ENCODE peak calls at places on chromosomes 7 and 10, in nine cellular contexts. G is stimulated activated memory B cell treated with anti-CD40 and anti-IgM and Interleukin-4, amounts not matched to agents 10 μg/mL and 1 μg/mL and 100 μg/mL, for 72 hours; J is HepG2; E is Right ventricle myocardium superior; D is SK-N-SH treated with all-trans-retinoic acid at 6 μM for 48 hours; W is heart right ventricle; L is activated CD8-positive, alpha-beta memory T cell treated with anti-CD3 and anti-CD28 coated beads, Interleukin-2, amount 10 ng/mL, durations not matched to agents 7 days and 5 days; C is naive thymus-derived CD8-positive, alpha-beta T cell; P is stimulated activated naive CD8-positive, alpha-beta T cell treated with anti-CD3 and anti-CD28 coated beads, Interleukin-15, Interleukin-2, amounts not matched to agents 100 U/mL and 50 U/mL, for 24 hours. H is an unnamed sample.

GRCh38 chr10:90306187-90306586 is 551.7 kb downstream of the HTR7 start:
- ATAC-seq in G (no peak), J (no peak), E (no peak), D (no peak), W (peak), L (no peak), C (no peak), P (no peak), H (no peak)

GRCh38 chr7:101216001-101216859 is 1.2 kb downstream of the PLOD3 start:
- ATAC-seq in G (peak), J (no peak), E (peak), D (peak), W (no peak), L (no peak), C (no peak), P (no peak), H (no peak)

GRCh38 chr7:55120501-55121198 is 101.8 kb downstream of the EGFR start:
- ATAC-seq in G (no peak), J (no peak), E (peak), D (no peak), W (peak), L (no peak), C (no peak), P (no peak), H (peak)

GRCh38 chr7:80154656-80155325 is 20.2 kb downstream of the GNAI1 start:
- ATAC-seq in G (no peak), J (no peak), E (no peak), D (no peak), W (no peak), L (no peak), C (no peak), P (no peak), H (no peak)

GRCh38 chr10:122516733-122517132 is 43.8 kb upstream of the DMBT1 start:
- ATAC-seq in G (no peak), J (no peak), E (no peak), D (no peak), W (no peak), L (no peak), C (no peak), P (no peak), H (no peak)

GRCh38 chr10:89652971-89653370 is 7.9 kb upstream of the PANK1 start:
- ATAC-seq in G (no peak), J (no peak), E (no peak), D (no peak), W (no peak), L (no peak), C (no peak), P (no peak), H (no peak)

GRCh38 chr7:78194609-78195008 is 396.0 kb downstream of the PHTF2 start:
- ATAC-seq in G (no peak), J (no peak), E (peak), D (no peak), W (no peak), L (no peak), C (no peak), P (no peak), H (no peak)

GRCh38 chr7:31065021-31065593 is 13.0 kb downstream of the ADCYAP1R1 start:
- ATAC-seq in G (no peak), J (no peak), E (no peak), D (no peak), W (no peak), L (no peak), C (no peak), P (no peak), H (no peak)

GRCh38 chr10:129579228-129579627 is 112.2 kb downstream of the MGMT start:
- ATAC-seq in G (no peak), J (no peak), E (no peak), D (no peak), W (no peak), L (no peak), C (no peak), P (no peak), H (no peak)

GRCh38 chr7:44756904-44757303 is 8.3 kb downstream of the ZMIZ2 start:
- ATAC-seq in G (no peak), J (no peak), E (no peak), D (no peak), W (no peak), L (no peak), C (no peak), P (no peak), H (no peak)

GRCh38 chr7:123727071-123727837 is 21.5 kb downstream of the WASL start:
- ATAC-seq in G (no peak), J (peak), E (peak), D (peak), W (no peak), L (no peak), C (no peak), P (no peak), H (peak)

GRCh38 chr7:143239822-143240221 is 18.0 kb downstream of the TAS2R40 start:
- ATAC-seq in G (no peak), J (no peak), E (peak), D (no peak), W (peak), L (no peak), C (no peak), P (no peak), H (no peak)

GRCh38 chr10:101228682-101229274 is 485 bp downstream of the LBX1 start:
- ATAC-seq in G (no peak), J (peak), E (peak), D (no peak), W (no peak), L (no peak), C (no peak), P (no peak), H (no peak)

GRCh38 chr7:50221028-50221427 is 83.5 kb upstream of the IKZF1 start:
- ATAC-seq in G (no peak), J (no peak), E (peak), D (no peak), W (peak), L (no peak), C (no peak), P (no peak), H (no peak)

GRCh38 chr7:40822861-40823260 is 688.1 kb downstream of the SUGCT start:
- ATAC-seq in G (no peak), J (no peak), E (no peak), D (no peak), W (no peak), L (no peak), C (no peak), P (no peak), H (no peak)

GRCh38 chr10:80612261-80612660 is 74.6 kb downstream of the SH2D4B start:
- ATAC-seq in G (no peak), J (no peak), E (peak), D (no peak), W (no peak), L (no peak), C (no peak), P (no peak), H (no peak)

GRCh38 chr7:155820246-155820645 is 8.0 kb upstream of the SHH start:
- ATAC-seq in G (no peak), J (no peak), E (no peak), D (no peak), W (no peak), L (no peak), C (no peak), P (no peak), H (no peak)

GRCh38 chr10:48672596-48673255 is 11.9 kb upstream of the WDFY4 start:
- ATAC-seq in G (peak), J (no peak), E (no peak), D (no peak), W (no peak), L (no peak), C (no peak), P (no peak), H (no peak)

GRCh38 chr10:50605280-50606270 is 18.2 kb downstream of the SGMS1 start:
- ATAC-seq in G (no peak), J (peak), E (peak), D (peak), W (peak), L (peak), C (no peak), P (peak), H (peak)

GRCh38 chr7:120639884-120640283 is 218.1 kb downstream of the TSPAN12 start:
- ATAC-seq in G (no peak), J (no peak), E (no peak), D (no peak), W (no peak), L (no peak), C (no peak), P (no peak), H (no peak)

H was measured in gastroesophageal sphincter.